ENCODE peak calls at places on chromosomes 6 and 20, in four cellular contexts. Y is ACHN; I is activated T-cell treated with anti-CD3 and anti-CD28 coated beads, Interleukin-2, amount 50 U/mL, for 4 hours; F is posterior vena cava. S is an unnamed sample.

GRCh38 chr6:90083891-90084290 is 189.6 kb downstream of the GJA10 start:
- DNase-seq in F (no peak), I (peak), Y (no peak), S (no peak)

GRCh38 chr6:3857822-3858221 is 8.6 kb downstream of the FAM50B start:
- DNase-seq in Y (no peak), F (no peak), I (no peak), S (no peak)

GRCh38 chr20:57210054-57210910 is 56.2 kb downstream of the BMP7 start:
- DNase-seq in Y (no peak), I (no peak), F (peak), S (no peak)

GRCh38 chr20:36885355-36885754 is 9.4 kb downstream of the TLDC2 start:
- DNase-seq in Y (no peak), I (no peak), F (no peak), S (no peak)

GRCh38 chr20:9498322-9498721 is 16.1 kb upstream of the LAMP5 start:
- DNase-seq in F (no peak), Y (no peak), I (no peak), S (no peak)

GRCh38 chr6:70973591-70973990 is 16.7 kb upstream of the B3GAT2 start:
- DNase-seq in I (no peak), F (no peak), Y (no peak), S (no peak)

GRCh38 chr6:73471686-73472290 is 10.3 kb downstream of the MTO1 start:
- DNase-seq in F (no peak), Y (no peak), I (no peak), S (no peak)

GRCh38 chr6:92710048-92710447 is 709.3 kb downstream of the EPHA7 start:
- DNase-seq in Y (no peak), I (no peak), F (no peak), S (no peak)

GRCh38 chr6:14882394-14883073 is 363.3 kb upstream of the JARID2 start:
- DNase-seq in I (no peak), F (peak), Y (no peak), S (no peak)

GRCh38 chr6:85864453-85865401 is 222.0 kb upstream of the SYNCRIP start:
- DNase-seq in F (no peak), Y (no peak), I (no peak), S (peak)

GRCh38 chr20:47551841-47552240 is 50.2 kb downstream of the NCOA3 start:
- DNase-seq in F (no peak), Y (no peak), I (no peak), S (peak)

GRCh38 chr20:38108438-38109024 is 56.5 kb downstream of the TGM2 start:
- DNase-seq in F (no peak), Y (no peak), I (no peak), S (no peak)

GRCh38 chr6:121823437-121823851 is 388.0 kb downstream of the GJA1 start:
- DNase-seq in I (no peak), F (no peak), Y (peak), S (no peak)

GRCh38 chr6:108561742-108562502 is 1.2 kb downstream of the FOXO3 start:
- DNase-seq in F (peak), Y (no peak), I (no peak), S (peak)

GRCh38 chr20:14951105-14951504 is 613.7 kb upstream of the FLRT3 start:
- DNase-seq in F (no peak), Y (no peak), I (no peak), S (no peak)

GRCh38 chr6:70164556-70164955 is 138.3 kb downstream of the COL9A1 start:
- DNase-seq in Y (no peak), I (no peak), F (no peak), S (no peak)

GRCh38 chr20:57464642-57465211 is 60.2 kb downstream of the CTCFL start:
- DNase-seq in I (no peak), Y (peak), F (peak), S (no peak)

GRCh38 chr6:123899745-123900144 is 96.1 kb downstream of the NKAIN2 start:
- DNase-seq in I (no peak), Y (no peak), F (no peak), S (no peak)

GRCh38 chr6:116127771-116128493 is 2.0 kb upstream of the COL10A1 start:
- DNase-seq in Y (no peak), I (no peak), F (no peak), S (no peak)

GRCh38 chr20:20207291-20207690 is 155.0 kb downstream of the CFAP61 start:
- DNase-seq in F (no peak), I (no peak), Y (no peak), S (peak)

GRCh38 chr20:2130668-2131067 is 29.0 kb downstream of the STK35 start:
- DNase-seq in I (no peak), Y (no peak), F (no peak), S (no peak)

GRCh38 chr20:4592316-4593148 is 129.2 kb upstream of the PRND start:
- DNase-seq in F (peak), I (peak), Y (peak), S (peak)

GRCh38 chr6:156883497-156884252 is 106.5 kb downstream of the ARID1B start:
- DNase-seq in Y (no peak), F (no peak), I (peak), S (no peak)

GRCh38 chr20:51305316-51306052 is 237.0 kb downstream of the NFATC2 start:
- DNase-seq in F (no peak), Y (no peak), I (no peak), S (no peak)

GRCh38 chr20:35721621-35722020 is 20.4 kb downstream of the RBM39 start:
- DNase-seq in F (no peak), I (no peak), Y (no peak), S (no peak)

GRCh38 chr6:19121516-19121915 is 715.7 kb upstream of the ID4 start:
- DNase-seq in Y (no peak), F (no peak), I (no peak), S (no peak)

GRCh38 chr6:148240866-148241477 is 101.7 kb upstream of the SASH1 start:
- DNase-seq in F (no peak), Y (no peak), I (no peak), S (no peak)

GRCh38 chr6:136669299-136669699 is 119.1 kb upstream of the MAP7 start:
- DNase-seq in I (no peak), Y (no peak), F (no peak), S (no peak)

GRCh38 chr6:166277892-166278578 is 30.2 kb downstream of the PRR18 start:
- DNase-seq in F (no peak), Y (no peak), I (no peak), S (no peak)

GRCh38 chr20:18686696-18687095 is 98.8 kb downstream of the DTD1 start:
- DNase-seq in I (no peak), Y (no peak), F (no peak), S (no peak)

GRCh38 chr6:158894192-158894591 is 75.0 kb upstream of the EZR start:
- DNase-seq in I (no peak), Y (peak), F (no peak), S (no peak)

GRCh38 chr20:2509794-2510193 is 1.1 kb upstream of the ZNF343 start:
- DNase-seq in F (no peak), I (no peak), Y (no peak), S (no peak)

GRCh38 chr6:43299338-43300293 is 1.6 kb downstream of the SLC22A7 start:
- DNase-seq in I (no peak), F (peak), Y (no peak), S (no peak)

GRCh38 chr6:12593720-12594540 is 122.6 kb upstream of the PHACTR1 start:
- DNase-seq in F (no peak), I (no peak), Y (no peak), S (no peak)

GRCh38 chr6:78502386-78502887 is 364.9 kb upstream of the IRAK1BP1 start:
- DNase-seq in I (no peak), Y (no peak), F (no peak), S (no peak)

GRCh38 chr6:54717849-54718455 is 128.6 kb upstream of the FAM83B start:
- DNase-seq in Y (peak), F (no peak), I (peak), S (peak)